ENCODE peak calls at places on chromosome 7, in four cellular contexts. I is hippocampal formation, O is upper lobe of right lung, D is IMR-90. G is an unnamed sample.

GRCh38 chr7:17599733-17600685 is 301.6 kb downstream of the AHR start:
- DNase-seq in I (no peak), O (no peak), D (peak; percentile 92), G (no peak)

GRCh38 chr7:45384499-45384898 is 189.7 kb upstream of the ADCY1 start:
- DNase-seq in I (no peak), O (no peak), D (peak; percentile 14), G (no peak)

GRCh38 chr7:16660702-16661464 is 14.9 kb downstream of the BZW2 start:
- DNase-seq in I (no peak), O (no peak), D (peak; percentile 86), G (no peak)

GRCh38 chr7:94028768-94029167 is 24.6 kb upstream of the BET1 start:
- DNase-seq in I (no peak), O (no peak), D (peak; percentile 83), G (no peak)

GRCh38 chr7:148571381-148571780 is 19.2 kb upstream of the C7orf33 start:
- DNase-seq in I (no peak), O (no peak), D (no peak), G (no peak)

GRCh38 chr7:157412021-157412443 is 75.2 kb downstream of the DNAJB6 start:
- DNase-seq in I (no peak), O (no peak), D (peak; percentile 95), G (no peak)

GRCh38 chr7:122143376-122143750 is 686 bp downstream of the AASS start:
- DNase-seq in I (no peak), O (no peak), D (peak; percentile 19), G (no peak)

GRCh38 chr7:127962589-127963361 is 68.5 kb downstream of the LRRC4 start:
- DNase-seq in I (no peak), O (no peak), D (no peak), G (no peak)

GRCh38 chr7:2760098-2760889 is 72.3 kb downstream of the AMZ1 start:
- DNase-seq in I (peak; percentile 17), O (peak; percentile 73), D (peak; percentile 54), G (peak; percentile 67)

GRCh38 chr7:156607332-156608175 is 33.0 kb upstream of the RNF32 start:
- DNase-seq in I (no peak), O (no peak), D (peak; percentile 4), G (no peak)

GRCh38 chr7:8130663-8131062 is 131.3 kb downstream of the ICA1 start:
- DNase-seq in I (no peak), O (no peak), D (no peak), G (no peak)

GRCh38 chr7:117871401-117871777 is 1.9 kb downstream of the CTTNBP2 start:
- DNase-seq in I (peak; percentile 30), O (no peak), D (no peak), G (no peak)

GRCh38 chr7:116273918-116274301 is 63.6 kb downstream of the TES start:
- DNase-seq in I (no peak), O (no peak), D (no peak), G (no peak)

GRCh38 chr7:3065724-3066143 is 22.1 kb upstream of the CARD11 start:
- DNase-seq in I (no peak), O (no peak), D (peak; percentile 4), G (peak; percentile 64)

GRCh38 chr7:47492720-47493119 is 89.2 kb downstream of the TNS3 start:
- DNase-seq in I (no peak), O (no peak), D (no peak), G (no peak)

GRCh38 chr7:112182749-112183148 is 23.4 kb downstream of the DOCK4 start:
- DNase-seq in I (peak; percentile 58), O (no peak), D (no peak), G (no peak)

GRCh38 chr7:105365541-105366534 is 22.9 kb downstream of the SRPK2 start:
- DNase-seq in I (no peak), O (no peak), D (no peak), G (no peak)

GRCh38 chr7:65216469-65216868 is 157.2 kb upstream of the ZNF92 start:
- DNase-seq in I (no peak), O (peak; percentile 71), D (peak; percentile 16), G (peak; percentile 87)

GRCh38 chr7:16846611-16847165 is 35.1 kb downstream of the AGR3 start:
- DNase-seq in I (no peak), O (no peak), D (no peak), G (no peak)

GRCh38 chr7:102415685-102416225 is 17.6 kb upstream of the ORAI2 start:
- DNase-seq in I (no peak), O (no peak), D (no peak), G (no peak)

GRCh38 chr7:29921404-29922010 is 68.1 kb downstream of the SCRN1 start:
- DNase-seq in I (peak; percentile 58), O (no peak), D (peak; percentile 57), G (peak; percentile 71)

GRCh38 chr7:79691094-79691493 is 237.6 kb upstream of the MAGI2 start:
- DNase-seq in I (no peak), O (no peak), D (no peak), G (no peak)